ENCODE peak calls at places on chromosomes 1 and 21, in ten cellular contexts. Z is fibroblast of the aortic adventitia; O is RCC 7860; T is sigmoid colon; F is NCI-H226; S is midbrain; A is caudate nucleus; V is activated naive CD4-positive, alpha-beta T cell; I is WTC11; L is SW480. M is an unnamed sample.

GRCh38 chr1:98232678-98233077 is 311.8 kb upstream of the DPYD start:
- DNase-seq in F (no peak), A (no peak), L (no peak), O (no peak), Z (no peak), T (no peak), S (no peak), I (no peak), V (no peak), M (no peak)

GRCh38 chr1:198040880-198041279 is 115.9 kb upstream of the NEK7 start:
- DNase-seq in T (no peak), O (no peak), I (no peak), V (no peak), L (no peak), F (no peak), S (no peak), Z (no peak), A (no peak), M (no peak)

GRCh38 chr1:113133759-113134158 is 60.8 kb downstream of the LRIG2 start:
- DNase-seq in V (no peak), T (no peak), L (no peak), A (no peak), S (no peak), O (no peak), F (no peak), I (no peak), Z (no peak), M (no peak)

GRCh38 chr1:168442931-168443330 is 100.9 kb downstream of the XCL2 start:
- DNase-seq in S (no peak), T (no peak), O (no peak), A (no peak), V (no peak), I (no peak), F (no peak), L (no peak), Z (no peak), M (no peak)

GRCh38 chr1:31788825-31789256 is 24.7 kb upstream of the ADGRB2 start:
- DNase-seq in T (no peak), L (peak; percentile 58), V (no peak), S (no peak), I (no peak), F (peak; percentile 81), Z (peak; percentile 91), O (peak; percentile 8), A (no peak), M (no peak)

GRCh38 chr1:95716097-95716496 is 482.1 kb downstream of the RWDD3 start:
- DNase-seq in V (no peak), Z (no peak), T (no peak), A (no peak), I (no peak), F (no peak), L (no peak), O (no peak), S (no peak), M (no peak)

GRCh38 chr1:191388283-191388682 is 770.0 kb upstream of the RGS18 start:
- DNase-seq in I (no peak), T (no peak), Z (no peak), A (no peak), S (no peak), V (no peak), L (no peak), O (no peak), F (no peak), M (no peak)

GRCh38 chr1:221419513-221420088 is 322.3 kb downstream of the DUSP10 start:
- DNase-seq in T (no peak), V (no peak), L (no peak), F (peak; percentile 41), A (no peak), Z (peak; percentile 95), I (no peak), S (no peak), O (no peak), M (no peak)

GRCh38 chr1:178086294-178087255 is 7.3 kb upstream of the RASAL2 start:
- DNase-seq in L (no peak), Z (peak; percentile 68), F (no peak), S (peak; percentile 15), T (no peak), O (no peak), V (no peak), A (no peak), I (no peak), M (no peak)

GRCh38 chr1:21318714-21319159 is 28.5 kb upstream of the ECE1 start:
- DNase-seq in A (peak; percentile 64), F (no peak), O (no peak), Z (peak; percentile 89), S (peak; percentile 47), T (peak; percentile 98), I (no peak), L (no peak), V (no peak), M (no peak)

GRCh38 chr1:30191154-30191702 is 532.2 kb downstream of the MATN1 start:
- DNase-seq in V (no peak), Z (peak; percentile 78), F (no peak), A (no peak), S (no peak), T (no peak), I (no peak), L (peak; percentile 70), O (peak; percentile 23), M (no peak)

GRCh38 chr21:44681152-44681551 is 811 bp downstream of the KRTAP12-1 start:
- DNase-seq in A (no peak), F (no peak), S (no peak), Z (no peak), O (no peak), L (no peak), T (no peak), V (no peak), I (no peak), M (no peak)

GRCh38 chr1:22575532-22576147 is 12.4 kb downstream of the EPHA8 start:
- DNase-seq in V (no peak), O (no peak), F (no peak), T (no peak), L (no peak), S (no peak), I (no peak), Z (no peak), A (no peak), M (no peak)

GRCh38 chr1:245386321-245387002 is 231.7 kb downstream of the KIF26B start:
- DNase-seq in L (no peak), O (no peak), Z (no peak), T (no peak), A (no peak), F (no peak), S (no peak), I (no peak), V (no peak), M (no peak)

GRCh38 chr1:245209658-245210415 is 55.1 kb downstream of the KIF26B start:
- DNase-seq in F (no peak), O (no peak), V (no peak), S (no peak), Z (no peak), L (no peak), A (no peak), T (no peak), I (no peak), M (no peak)

GRCh38 chr1:54488831-54489626 is 59.0 kb upstream of the ACOT11 start:
- DNase-seq in O (peak; percentile 50), Z (peak; percentile 70), S (peak; percentile 87), F (peak; percentile 70), L (peak; percentile 59), T (peak; percentile 90), A (peak; percentile 86), I (peak; percentile 91), V (peak; percentile 42), M (no peak)

GRCh38 chr1:36211841-36212240 is 12.4 kb upstream of the THRAP3 start:
- DNase-seq in S (no peak), I (no peak), A (no peak), L (no peak), F (no peak), O (no peak), Z (no peak), T (no peak), V (no peak), M (no peak)

GRCh38 chr1:37741662-37742061 is 23.3 kb downstream of the EPHA10 start:
- DNase-seq in I (no peak), L (no peak), V (no peak), F (no peak), T (no peak), S (no peak), A (no peak), Z (no peak), O (no peak), M (no peak)

GRCh38 chr21:14972678-14973077 is 92.1 kb downstream of the NRIP1 start:
- DNase-seq in F (no peak), L (no peak), A (no peak), V (no peak), I (no peak), T (no peak), S (no peak), Z (no peak), O (no peak), M (no peak)

GRCh38 chr1:32894019-32894600 is 7.1 kb downstream of the TMEM54 start:
- DNase-seq in O (no peak), V (no peak), I (peak; percentile 54), F (no peak), L (no peak), Z (no peak), T (no peak), S (no peak), A (no peak), M (no peak)

GRCh38 chr21:42021751-42022430 is 11.7 kb upstream of the ZBTB21 start:
- DNase-seq in I (peak; percentile 54), O (no peak), F (no peak), S (peak; percentile 18), T (peak; percentile 44), Z (no peak), L (no peak), A (no peak), V (no peak), M (no peak)

GRCh38 chr1:178093150-178093957 is 550 bp upstream of the RASAL2 start:
- DNase-seq in V (no peak), I (peak; percentile 95), T (peak; percentile 94), O (peak; percentile 89), Z (peak; percentile 95), L (peak; percentile 93), S (peak; percentile 96), A (peak; percentile 88), F (peak; percentile 97), M (peak; percentile 72)

GRCh38 chr1:196317535-196318522 is 290.4 kb downstream of the KCNT2 start:
- DNase-seq in A (no peak), F (peak; percentile 16), S (peak; percentile 16), Z (peak; percentile 66), V (no peak), L (peak; percentile 18), O (peak; percentile 16), T (no peak), I (peak; percentile 32), M (no peak)

GRCh38 chr1:205505076-205505729 is 734 bp downstream of the CDK18 start:
- DNase-seq in F (no peak), Z (no peak), O (no peak), T (no peak), L (no peak), I (peak; percentile 50), S (no peak), V (no peak), A (no peak), M (no peak)

GRCh38 chr1:92929461-92929860 is 31.8 kb downstream of the DIPK1A start:
- DNase-seq in V (no peak), I (no peak), S (no peak), A (no peak), O (no peak), T (no peak), F (peak; percentile 53), L (no peak), Z (no peak), M (no peak)

GRCh38 chr1:71668059-71668458 is 587.2 kb upstream of the ZRANB2 start:
- DNase-seq in O (no peak), S (no peak), A (no peak), F (no peak), I (no peak), V (no peak), T (no peak), Z (no peak), L (no peak), M (no peak)

GRCh38 chr1:206698990-206699586 is 14.4 kb downstream of the MAPKAPK2 start:
- DNase-seq in Z (no peak), S (no peak), O (no peak), V (no peak), F (no peak), T (peak; percentile 29), L (no peak), A (no peak), I (no peak), M (no peak)

GRCh38 chr1:230818881-230819280 is 49.4 kb downstream of the C1orf198 start:
- DNase-seq in O (no peak), S (no peak), I (no peak), L (no peak), A (no peak), V (no peak), F (no peak), T (no peak), Z (no peak), M (no peak)